ENCODE peak calls at places on chromosomes 7 and 10, in five cellular contexts. One of them, this sample, is unnamed.

GRCh38 chr10:28906011-28906411 is 228.7 kb downstream of the BAMBI start:
- DNase-seq in left lung: no peak
- DNase-seq in heart left ventricle: no peak
- DNase-seq in Calu3: peak
- DNase-seq in tibial artery: no peak
- DNase-seq in this sample: no peak

GRCh38 chr10:68408898-68409518 is 1.9 kb upstream of the RUFY2 start:
- DNase-seq in left lung: no peak
- DNase-seq in Calu3: no peak
- DNase-seq in tibial artery: no peak
- DNase-seq in heart left ventricle: no peak
- DNase-seq in this sample: no peak

GRCh38 chr7:114930829-114931655 is 9.1 kb downstream of the MDFIC start:
- DNase-seq in heart left ventricle: no peak
- DNase-seq in left lung: no peak
- DNase-seq in Calu3: no peak
- DNase-seq in tibial artery: no peak
- DNase-seq in this sample: no peak

GRCh38 chr7:86914468-86915054 is 144.9 kb downstream of the ELAPOR2 start:
- DNase-seq in heart left ventricle: no peak
- DNase-seq in left lung: no peak
- DNase-seq in Calu3: peak
- DNase-seq in tibial artery: no peak
- DNase-seq in this sample: no peak

GRCh38 chr10:21990449-21990848 is 13.1 kb downstream of the DNAJC1 start:
- DNase-seq in tibial artery: no peak
- DNase-seq in left lung: no peak
- DNase-seq in heart left ventricle: no peak
- DNase-seq in Calu3: no peak
- DNase-seq in this sample: no peak

GRCh38 chr7:124191713-124192112 is 158.8 kb upstream of the TMEM229A start:
- DNase-seq in left lung: no peak
- DNase-seq in Calu3: no peak
- DNase-seq in heart left ventricle: no peak
- DNase-seq in tibial artery: no peak
- DNase-seq in this sample: no peak

GRCh38 chr10:2137549-2138174 is 400.3 kb upstream of the ADARB2 start:
- DNase-seq in heart left ventricle: no peak
- DNase-seq in Calu3: peak
- DNase-seq in left lung: no peak
- DNase-seq in tibial artery: no peak
- DNase-seq in this sample: no peak

GRCh38 chr10:61399386-61399785 is 53.8 kb downstream of the TMEM26 start:
- DNase-seq in tibial artery: no peak
- DNase-seq in heart left ventricle: no peak
- DNase-seq in Calu3: no peak
- DNase-seq in left lung: no peak
- DNase-seq in this sample: no peak

GRCh38 chr7:121180436-121181063 is 148.2 kb upstream of the WNT16 start:
- DNase-seq in heart left ventricle: no peak
- DNase-seq in tibial artery: no peak
- DNase-seq in Calu3: no peak
- DNase-seq in left lung: no peak
- DNase-seq in this sample: no peak

GRCh38 chr7:121530251-121531174 is 134.4 kb upstream of the FAM3C start:
- DNase-seq in left lung: no peak
- DNase-seq in heart left ventricle: peak
- DNase-seq in tibial artery: no peak
- DNase-seq in Calu3: peak
- DNase-seq in this sample: no peak

GRCh38 chr7:2542011-2542923 is 13.1 kb downstream of the BRAT1 start:
- DNase-seq in left lung: peak
- DNase-seq in heart left ventricle: no peak
- DNase-seq in Calu3: no peak
- DNase-seq in tibial artery: peak
- DNase-seq in this sample: no peak

DNA sequence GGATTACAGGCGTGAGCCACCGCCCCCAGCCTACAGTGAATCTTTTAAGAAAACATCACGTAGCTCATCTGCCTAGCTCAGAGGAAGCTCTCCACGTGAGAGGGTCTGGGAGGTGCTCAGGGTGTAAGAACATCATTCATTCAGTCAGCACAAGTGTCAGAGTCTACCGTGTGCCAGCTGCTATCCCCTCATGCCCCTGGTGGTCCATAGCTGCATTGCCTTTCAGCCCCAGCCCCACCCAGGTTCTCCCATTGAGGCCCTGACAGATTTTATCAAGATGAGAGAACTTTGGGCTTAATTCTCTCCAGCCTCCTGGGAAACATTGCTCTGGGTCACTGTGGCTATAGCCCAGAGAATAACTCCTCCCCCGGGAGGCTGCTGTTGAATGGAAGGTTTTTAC is 45.1 kb downstream of the ZNF503 start:
- DNase-seq in Calu3: no peak
- DNase-seq in left lung: no peak
- DNase-seq in tibial artery: peak
- DNase-seq in heart left ventricle: no peak
- DNase-seq in this sample: no peak
- TF ChIP-seq CTCF in Calu3: no peak
- TF ChIP-seq CTCF in left lung: no peak
- TF ChIP-seq CTCF in tibial artery: no peak
- TF ChIP-seq CTCF in heart left ventricle: no peak
- TF ChIP-seq CTCF in this sample: no peak

GRCh38 chr10:84205853-84206513 is 11.6 kb downstream of the CDHR1 start:
- DNase-seq in tibial artery: peak
- DNase-seq in heart left ventricle: no peak
- DNase-seq in Calu3: no peak
- DNase-seq in left lung: no peak
- DNase-seq in this sample: no peak

GRCh38 chr10:84204610-84205009 is 10.3 kb downstream of the CDHR1 start:
- DNase-seq in heart left ventricle: no peak
- DNase-seq in Calu3: no peak
- DNase-seq in tibial artery: no peak
- DNase-seq in left lung: no peak
- DNase-seq in this sample: no peak

GRCh38 chr10:84204122-84204521 is 9.8 kb downstream of the CDHR1 start:
- DNase-seq in left lung: no peak
- DNase-seq in tibial artery: peak
- DNase-seq in Calu3: no peak
- DNase-seq in heart left ventricle: no peak
- DNase-seq in this sample: no peak

GRCh38 chr10:84208023-84208422 is 13.7 kb downstream of the CDHR1 start:
- DNase-seq in heart left ventricle: no peak
- DNase-seq in left lung: no peak
- DNase-seq in tibial artery: peak
- DNase-seq in Calu3: no peak
- DNase-seq in this sample: no peak

GRCh38 chr10:84205049-84205852 is 10.9 kb downstream of the CDHR1 start:
- DNase-seq in Calu3: peak
- DNase-seq in heart left ventricle: peak
- DNase-seq in left lung: no peak
- DNase-seq in tibial artery: peak
- DNase-seq in this sample: peak
- TF ChIP-seq CTCF in Calu3: no peak
- TF ChIP-seq CTCF in heart left ventricle: peak
- TF ChIP-seq CTCF in left lung: peak
- TF ChIP-seq CTCF in tibial artery: peak
- TF ChIP-seq CTCF in this sample: no peak

GRCh38 chr7:128381161-128381821 is 19.8 kb upstream of the PRRT4 start:
- DNase-seq in tibial artery: peak
- DNase-seq in Calu3: no peak
- DNase-seq in heart left ventricle: no peak
- DNase-seq in left lung: no peak
- DNase-seq in this sample: no peak
- TF ChIP-seq CTCF in tibial artery: peak
- TF ChIP-seq CTCF in Calu3: peak
- TF ChIP-seq CTCF in heart left ventricle: peak
- TF ChIP-seq CTCF in left lung: no peak
- TF ChIP-seq CTCF in this sample: no peak

DNA sequence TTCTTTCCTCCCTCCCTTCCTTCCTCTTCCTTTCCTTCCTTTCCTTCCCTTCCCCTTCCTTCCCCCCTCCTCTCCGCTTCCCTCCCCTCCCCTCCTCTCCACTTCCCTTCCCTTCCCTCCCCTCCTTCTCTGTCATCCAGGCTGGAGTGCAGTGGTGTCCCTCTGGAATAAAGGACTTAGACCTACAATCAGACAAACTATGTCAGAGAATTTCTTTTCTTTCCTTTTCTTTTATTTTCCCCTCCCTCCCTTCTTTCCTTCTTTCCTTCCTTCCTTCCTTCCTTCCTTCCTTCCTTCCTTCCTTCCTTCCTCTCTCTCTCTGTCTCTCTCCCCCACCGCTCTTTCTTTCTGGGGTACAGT is 242.2 kb downstream of the GATA3 start:
- DNase-seq in tibial artery: no peak
- DNase-seq in Calu3: no peak
- DNase-seq in heart left ventricle: no peak
- DNase-seq in left lung: no peak
- DNase-seq in this sample: no peak
- TF ChIP-seq CTCF in tibial artery: no peak
- TF ChIP-seq CTCF in Calu3: no peak
- TF ChIP-seq CTCF in heart left ventricle: no peak
- TF ChIP-seq CTCF in left lung: no peak
- TF ChIP-seq CTCF in this sample: no peak

DNA sequence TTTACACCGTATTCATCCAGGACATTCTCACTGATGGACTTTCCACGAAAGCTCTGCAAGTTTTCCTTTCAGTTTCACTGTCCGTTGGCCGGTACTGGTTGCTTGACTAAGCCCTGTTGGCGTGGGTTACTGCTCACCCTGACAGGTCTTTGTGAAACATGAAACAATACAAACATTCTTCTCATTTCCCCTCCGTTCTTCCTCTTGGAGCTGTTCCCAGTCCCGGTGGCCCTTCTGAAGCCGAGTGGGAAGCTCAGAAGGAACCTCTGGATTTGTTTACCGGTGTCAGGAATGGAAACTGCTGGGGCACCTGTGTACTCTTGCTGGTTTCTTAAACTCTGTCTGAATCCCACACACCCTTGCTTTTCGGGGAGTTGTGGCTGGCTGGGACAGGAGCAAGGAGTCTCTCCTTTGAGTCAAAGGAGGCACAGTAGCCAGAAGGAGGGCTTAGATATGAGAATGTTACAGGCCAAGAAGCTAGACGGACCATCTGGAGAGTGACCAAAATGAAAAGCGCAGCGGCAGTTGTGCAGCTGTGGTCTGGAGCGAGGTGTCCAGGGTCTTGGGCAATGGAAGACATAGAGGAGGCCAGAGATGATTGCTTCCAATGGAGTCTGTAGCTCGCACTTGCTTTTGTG is 45.7 kb downstream of the LYZL2 start:
- DNase-seq in Calu3: peak
- DNase-seq in tibial artery: peak
- DNase-seq in heart left ventricle: peak
- DNase-seq in left lung: peak
- DNase-seq in this sample: no peak
- TF ChIP-seq CTCF in Calu3: no peak
- TF ChIP-seq CTCF in tibial artery: no peak
- TF ChIP-seq CTCF in heart left ventricle: no peak
- TF ChIP-seq CTCF in left lung: no peak
- TF ChIP-seq CTCF in this sample: no peak

GRCh38 chr10:118971187-118971586 is 58.3 kb upstream of the NANOS1 start:
- DNase-seq in tibial artery: no peak
- DNase-seq in Calu3: no peak
- DNase-seq in left lung: no peak
- DNase-seq in heart left ventricle: no peak
- DNase-seq in this sample: no peak
- TF ChIP-seq CTCF in tibial artery: no peak
- TF ChIP-seq CTCF in Calu3: no peak
- TF ChIP-seq CTCF in left lung: no peak
- TF ChIP-seq CTCF in heart left ventricle: peak
- TF ChIP-seq CTCF in this sample: no peak

DNA sequence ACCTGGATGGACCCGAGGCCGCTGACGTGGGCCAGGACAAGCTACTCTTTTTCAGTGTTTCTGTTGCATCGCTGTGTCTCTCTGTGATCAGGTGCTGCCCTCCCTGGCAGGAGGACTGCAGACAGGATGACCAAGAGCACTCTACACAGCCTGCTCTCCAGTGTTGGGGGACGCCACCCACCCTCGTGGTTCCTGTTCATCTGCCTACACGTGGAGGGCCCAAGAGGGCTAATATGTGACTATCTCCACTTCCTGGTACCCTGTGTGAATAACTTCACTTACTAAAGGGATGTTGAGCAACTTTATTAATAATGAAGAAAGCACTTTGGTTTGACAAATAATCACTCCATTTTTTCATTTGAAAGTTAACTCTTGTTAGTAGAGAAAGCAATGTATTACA is 101.3 kb downstream of the EGFR start:
- DNase-seq in tibial artery: no peak
- DNase-seq in left lung: no peak
- DNase-seq in heart left ventricle: peak
- DNase-seq in Calu3: no peak
- DNase-seq in this sample: no peak
- TF ChIP-seq CTCF in tibial artery: no peak
- TF ChIP-seq CTCF in left lung: no peak
- TF ChIP-seq CTCF in heart left ventricle: no peak
- TF ChIP-seq CTCF in Calu3: no peak
- TF ChIP-seq CTCF in this sample: no peak

DNA sequence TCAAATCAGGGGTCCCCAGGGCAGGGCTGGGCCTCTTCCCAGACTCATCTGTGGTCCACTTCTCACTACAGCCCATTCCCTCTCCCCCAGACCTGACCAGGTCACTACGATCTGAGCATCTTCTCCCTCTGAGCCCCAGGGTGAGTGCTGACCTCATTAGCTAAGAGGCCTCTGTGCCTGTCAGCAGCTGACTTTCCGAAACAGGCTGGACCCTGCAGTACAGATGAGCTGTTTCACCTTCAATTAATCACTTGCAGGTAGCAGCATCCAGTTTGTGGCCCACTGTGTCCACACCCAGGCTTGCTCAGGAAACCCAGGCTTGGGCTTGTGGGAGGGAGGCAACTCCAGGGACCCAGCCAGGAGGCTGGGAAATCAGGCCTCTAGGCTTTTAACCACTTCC is 24.3 kb downstream of the SRRM3 start:
- DNase-seq in heart left ventricle: no peak
- DNase-seq in left lung: no peak
- DNase-seq in Calu3: no peak
- DNase-seq in tibial artery: no peak
- DNase-seq in this sample: no peak
- TF ChIP-seq CTCF in heart left ventricle: no peak
- TF ChIP-seq CTCF in left lung: no peak
- TF ChIP-seq CTCF in Calu3: no peak
- TF ChIP-seq CTCF in tibial artery: no peak
- TF ChIP-seq CTCF in this sample: no peak